ENCODE peak calls at places on chromosomes 7 and 10, in eight cellular contexts. V is cardiac muscle cell, X is heart left ventricle, E is A549, S is right atrium auricular region, Q is AG04450, P is ovary, Z is uterus. W is an unnamed sample.

GRCh38 chr10:113992601-113993011 is 51.1 kb upstream of the ADRB1 start:
- DNase-seq in Q (no peak), S (no peak), V (no peak), P (no peak), E (no peak), X (peak), Z (peak), W (no peak)

GRCh38 chr7:113100091-113100723 is 13.6 kb upstream of the GPR85 start:
- DNase-seq in S (no peak), Z (peak), V (peak), Q (no peak), P (peak), X (peak), E (no peak), W (peak)

GRCh38 chr7:746074-747061 is 19.3 kb upstream of the PRKAR1B start:
- DNase-seq in Z (no peak), Q (no peak), E (no peak), P (peak), S (no peak), X (no peak), V (no peak), W (no peak)

GRCh38 chr7:79050592-79050991 is 402.9 kb downstream of the MAGI2 start:
- DNase-seq in Z (no peak), P (no peak), X (no peak), V (no peak), E (no peak), S (no peak), Q (peak), W (no peak)

GRCh38 chr7:149245244-149245643 is 5.8 kb downstream of the ZNF212 start:
- DNase-seq in E (no peak), Q (no peak), S (no peak), Z (no peak), P (no peak), X (no peak), V (no peak), W (no peak)

GRCh38 chr10:106582291-106582690 is 582.2 kb downstream of the SORCS1 start:
- DNase-seq in Q (no peak), Z (no peak), S (no peak), V (no peak), P (no peak), E (no peak), X (no peak), W (no peak)

GRCh38 chr7:132590162-132590561 is 13.9 kb upstream of the PLXNA4 start:
- DNase-seq in Z (no peak), S (no peak), Q (no peak), P (no peak), V (no peak), X (no peak), E (no peak), W (no peak)

GRCh38 chr10:26292058-26292457 is 75.5 kb downstream of the GAD2 start:
- DNase-seq in Z (no peak), P (no peak), Q (no peak), V (no peak), E (no peak), S (no peak), X (no peak), W (no peak)

GRCh38 chr10:69237528-69238159 is 17.5 kb downstream of the HKDC1 start:
- DNase-seq in V (peak), X (peak), P (peak), E (peak), Z (peak), Q (peak), S (peak), W (peak)

GRCh38 chr7:124758327-124758726 is 7.3 kb downstream of the GPR37 start:
- DNase-seq in S (no peak), Z (no peak), Q (no peak), V (no peak), P (no peak), X (no peak), E (no peak), W (no peak)

GRCh38 chr10:88987840-88988239 is 2.8 kb upstream of the FAS start:
- DNase-seq in E (no peak), S (no peak), V (no peak), P (no peak), X (no peak), Q (no peak), Z (no peak), W (no peak)

GRCh38 chr7:32025381-32026075 is 44.7 kb downstream of the PDE1C start:
- DNase-seq in E (no peak), X (no peak), Q (no peak), Z (no peak), V (no peak), S (no peak), P (no peak), W (no peak)

GRCh38 chr7:22277375-22277774 is 79.6 kb downstream of the RAPGEF5 start:
- DNase-seq in X (no peak), Q (no peak), V (no peak), E (no peak), Z (no peak), P (no peak), S (no peak), W (no peak)

GRCh38 chr7:151241755-151242096 is 6.8 kb downstream of the SMARCD3 start:
- DNase-seq in S (no peak), E (no peak), X (no peak), P (no peak), Q (no peak), Z (no peak), V (no peak), W (no peak)

GRCh38 chr10:97612386-97612785 is 20.9 kb downstream of the MORN4 start:
- DNase-seq in V (peak), X (no peak), Q (peak), Z (no peak), P (no peak), S (no peak), E (peak), W (no peak)

GRCh38 chr10:121036431-121036830 is 185.3 kb downstream of the WDR11 start:
- DNase-seq in X (no peak), P (no peak), E (no peak), Q (no peak), V (no peak), Z (peak), S (no peak), W (no peak)

GRCh38 chr10:61244261-61244775 is 208.9 kb downstream of the TMEM26 start:
- DNase-seq in V (peak), X (no peak), P (no peak), E (no peak), Z (no peak), Q (no peak), S (no peak), W (no peak)

GRCh38 chr10:34407227-34407626 is 407.9 kb downstream of the PARD3 start:
- DNase-seq in S (no peak), X (peak), P (no peak), Q (no peak), V (no peak), E (no peak), Z (no peak), W (peak)

GRCh38 chr10:52308251-52309031 is 5.6 kb upstream of the DKK1 start:
- DNase-seq in P (peak), S (peak), Z (peak), X (peak), V (peak), Q (peak), E (peak), W (peak)

GRCh38 chr7:28977881-28978280 is 19.8 kb upstream of the TRIL start:
- DNase-seq in S (no peak), Z (no peak), X (no peak), V (peak), Q (no peak), P (no peak), E (no peak), W (no peak)

GRCh38 chr7:97064972-97065587 is 40.4 kb upstream of the DLX5 start:
- DNase-seq in S (no peak), E (peak), Q (peak), V (peak), Z (no peak), X (no peak), P (no peak), W (no peak)

GRCh38 chr7:388961-389701 is 99.2 kb downstream of the FOXL3 start:
- DNase-seq in X (peak), P (peak), Q (no peak), Z (peak), V (no peak), E (no peak), S (no peak), W (no peak)

GRCh38 chr7:10015687-10016086 is 958.0 kb upstream of the PHF14 start:
- DNase-seq in Q (no peak), S (no peak), P (no peak), Z (no peak), V (no peak), E (no peak), X (no peak), W (no peak)

GRCh38 chr7:132291446-132291845 is 284.8 kb downstream of the PLXNA4 start:
- DNase-seq in X (no peak), Z (no peak), P (no peak), E (no peak), S (no peak), Q (no peak), V (no peak), W (no peak)

GRCh38 chr7:150898475-150899011 is 46.2 kb downstream of the AOC1 start:
- DNase-seq in P (peak), V (peak), Q (peak), S (peak), Z (peak), X (peak), E (peak), W (peak)

GRCh38 chr7:78562191-78562590 is 763.6 kb downstream of the PHTF2 start:
- DNase-seq in P (no peak), E (no peak), V (no peak), X (no peak), Z (no peak), Q (no peak), S (no peak), W (no peak)

GRCh38 chr7:47358944-47359588 is 222.8 kb downstream of the TNS3 start:
- DNase-seq in X (no peak), Q (no peak), V (no peak), P (no peak), Z (no peak), E (no peak), S (no peak), W (no peak)

GRCh38 chr7:113099284-113099919 is 12.8 kb upstream of the GPR85 start:
- DNase-seq in S (no peak), X (no peak), Z (no peak), E (no peak), V (no peak), Q (no peak), P (no peak), W (no peak)

GRCh38 chr10:71963351-71963755 is 842 bp upstream of the CHST3 start:
- DNase-seq in S (peak), Z (peak), Q (no peak), X (peak), P (peak), E (no peak), V (no peak), W (peak)

GRCh38 chr10:7956508-7956907 is 98.0 kb upstream of the GATA3 start:
- DNase-seq in Z (no peak), X (no peak), Q (peak), V (no peak), P (no peak), E (no peak), S (no peak), W (no peak)

GRCh38 chr7:104973227-104973626 is 40.8 kb upstream of the KMT2E start:
- DNase-seq in X (no peak), V (no peak), S (no peak), Q (no peak), P (no peak), E (no peak), Z (no peak), W (no peak)

GRCh38 chr7:142571581-142571980 is 177.7 kb upstream of the PRSS1 start:
- DNase-seq in X (no peak), P (no peak), Z (no peak), Q (no peak), S (no peak), V (no peak), E (no peak), W (no peak)

GRCh38 chr7:31995134-31995533 is 75.1 kb downstream of the PDE1C start:
- DNase-seq in Z (no peak), V (no peak), E (no peak), Q (no peak), S (no peak), P (no peak), X (no peak), W (no peak)

GRCh38 chr7:150568714-150569113 is 1.5 kb downstream of the GIMAP4 start:
- DNase-seq in S (no peak), X (no peak), P (no peak), E (no peak), V (no peak), Z (no peak), Q (no peak), W (no peak)

GRCh38 chr10:45421231-45422097 is 47.4 kb downstream of the ALOX5 start:
- DNase-seq in Z (no peak), E (no peak), V (no peak), P (no peak), X (no peak), Q (no peak), S (no peak), W (no peak)

GRCh38 chr10:119658274-119658673 is 7.1 kb downstream of the BAG3 start:
- DNase-seq in X (peak), V (peak), S (peak), P (peak), E (peak), Z (peak), Q (peak), W (peak)
- H3K27ac ChIP-seq in X (peak), V (peak), S (peak), P (peak), E (peak), Z (peak), Q (peak), W (peak)

DNA sequence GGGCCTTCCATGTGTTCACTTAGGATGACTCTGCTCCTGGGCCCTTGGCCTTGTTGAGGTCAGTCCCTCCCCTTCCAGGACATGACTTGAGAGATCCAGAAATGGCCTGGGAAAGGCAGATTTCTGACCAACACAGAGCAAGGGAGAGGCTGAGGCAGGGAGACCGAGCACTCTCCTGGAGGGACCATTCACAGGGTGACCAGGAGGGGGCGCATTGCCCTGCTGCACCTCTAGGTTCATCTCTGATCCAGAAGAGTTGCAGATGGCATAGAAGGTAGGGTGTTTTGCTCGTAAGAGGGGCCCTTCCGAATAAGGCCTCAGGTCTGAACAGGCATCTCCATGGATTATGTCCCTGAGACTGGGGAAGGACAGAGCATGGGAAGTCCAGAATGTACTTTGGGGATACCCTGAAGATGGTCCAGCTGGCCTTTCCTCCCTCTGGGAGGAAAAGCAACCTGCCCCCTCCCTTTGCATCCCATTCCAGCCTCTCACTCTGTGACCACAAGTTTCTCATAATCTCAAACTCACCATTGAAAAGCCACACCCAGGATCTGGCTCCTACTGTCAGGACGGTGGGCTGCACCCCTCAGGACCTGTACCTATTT is 6.6 kb downstream of the DMBT1 start:
- DNase-seq in Q (no peak), S (no peak), X (no peak), P (no peak), Z (no peak), V (peak), E (no peak), W (no peak)
- TF ChIP-seq CTCF in Q (peak), S (no peak), X (peak), P (no peak), Z (no peak), V (peak), E (peak), W (peak)

GRCh38 chr10:74544106-74544505 is 282.3 kb upstream of the KAT6B start:
- DNase-seq in P (no peak), V (no peak), E (no peak), Z (no peak), S (no peak), Q (no peak), X (no peak), W (no peak)
- H3K27ac ChIP-seq in P (no peak), V (no peak), E (no peak), Z (no peak), S (no peak), Q (no peak), X (no peak), W (no peak)

DNA sequence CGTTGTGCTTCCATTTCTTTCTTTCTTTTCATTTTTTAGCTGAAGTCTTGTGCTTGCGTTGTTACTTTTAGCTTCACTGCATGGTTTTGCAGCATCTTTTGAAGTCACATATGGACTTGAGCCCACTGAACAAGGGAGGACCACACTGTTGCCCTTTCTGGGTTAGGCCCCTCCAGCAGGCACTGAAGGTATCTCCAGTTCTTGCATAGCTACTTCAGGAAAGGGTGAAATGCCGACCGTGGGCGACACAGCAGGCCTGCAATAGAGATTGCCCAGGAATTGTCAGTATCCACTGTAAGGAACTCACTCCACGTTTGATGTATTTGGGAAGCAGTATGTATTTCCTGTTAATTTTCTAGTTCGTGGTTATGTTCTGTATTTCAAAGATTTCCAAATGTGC is 85.1 kb downstream of the WDR37 start:
- DNase-seq in V (no peak), Q (no peak), S (no peak), E (no peak), X (no peak), Z (no peak), P (no peak), W (no peak)
- TF ChIP-seq CTCF in V (no peak), Q (no peak), S (no peak), E (no peak), X (no peak), Z (no peak), P (no peak), W (no peak)